ENCODE peak calls at places on chromosomes 1 and 21, in ten cellular contexts. N is uterus; Y is IMR-90; D is heart right ventricle; B is SJCRH30; V is sigmoid colon; M is left lung; H is tibial artery; W is CD8-positive, alpha-beta T cell; A is endothelial cell of umbilical vein. O is an unnamed sample. For H3K4me1, the result is how much of the 10 kb centered on the place peaks cover.

GRCh38 chr1:184110253-184111204 is 59.0 kb downstream of the TSEN15 start:
- DNase-seq in N (no peak), D (no peak), A (no peak), B (no peak), M (no peak), H (no peak), Y (no peak), W (no peak), V (no peak), O (no peak)

GRCh38 chr1:111605553-111605952 is 14.0 kb upstream of the RAP1A start:
- DNase-seq in N (no peak), B (no peak), V (peak), A (no peak), M (no peak), H (peak), W (no peak), Y (peak), D (no peak), O (peak)

GRCh38 chr1:68049941-68050878 is at the start of gene DIRAS3:
- DNase-seq in Y (peak), H (no peak), N (peak), V (no peak), A (peak), B (no peak), W (no peak), M (peak), D (peak), O (peak)

GRCh38 chr1:116765962-116766361 is 11.7 kb downstream of the CD2 start:
- DNase-seq in D (no peak), N (no peak), Y (no peak), H (no peak), A (no peak), M (no peak), B (no peak), V (no peak), W (no peak), O (no peak)

GRCh38 chr1:219900201-219900600 is 28.2 kb downstream of the SLC30A10 start:
- DNase-seq in W (no peak), N (no peak), M (no peak), B (peak), A (peak), Y (no peak), D (no peak), H (no peak), V (no peak), O (no peak)

GRCh38 chr1:29394521-29394921 is 158.2 kb downstream of the PTPRU start:
- DNase-seq in N (no peak), H (no peak), Y (no peak), M (no peak), A (no peak), V (no peak), B (no peak), D (no peak), W (peak), O (no peak)

GRCh38 chr1:41492341-41492848 is 7.9 kb upstream of the EDN2 start:
- DNase-seq in A (peak), W (no peak), V (no peak), M (peak), N (no peak), Y (no peak), H (no peak), D (no peak), B (peak), O (no peak)

GRCh38 chr1:155648207-155649147 is 38.5 kb downstream of the MSTO1 start:
- DNase-seq in N (no peak), M (no peak), B (peak), D (peak), H (no peak), W (no peak), A (peak), Y (peak), V (no peak), O (peak)

GRCh38 chr1:87404306-87404705 is 75.6 kb downstream of the LMO4 start:
- DNase-seq in V (no peak), N (no peak), M (no peak), Y (no peak), D (no peak), W (no peak), H (no peak), A (no peak), B (no peak), O (no peak)

GRCh38 chr1:230899845-230900251 is 31.5 kb upstream of the C1orf198 start:
- DNase-seq in A (no peak), B (no peak), W (no peak), Y (peak), M (no peak), N (no peak), D (no peak), V (no peak), H (no peak), O (no peak)

GRCh38 chr1:230898748-230899147 is 30.4 kb upstream of the C1orf198 start:
- DNase-seq in Y (no peak), A (no peak), B (no peak), M (no peak), D (no peak), H (no peak), W (no peak), V (no peak), N (no peak), O (no peak)

GRCh38 chr1:230900984-230901383 is 32.7 kb upstream of the C1orf198 start:
- DNase-seq in D (no peak), Y (no peak), W (no peak), M (peak), V (no peak), H (no peak), B (no peak), N (no peak), A (no peak), O (no peak)

GRCh38 chr1:230902349-230902923 is 34.1 kb upstream of the C1orf198 start:
- DNase-seq in B (no peak), N (no peak), M (peak), V (no peak), W (no peak), A (no peak), Y (no peak), D (no peak), H (no peak), O (no peak)

DNA sequence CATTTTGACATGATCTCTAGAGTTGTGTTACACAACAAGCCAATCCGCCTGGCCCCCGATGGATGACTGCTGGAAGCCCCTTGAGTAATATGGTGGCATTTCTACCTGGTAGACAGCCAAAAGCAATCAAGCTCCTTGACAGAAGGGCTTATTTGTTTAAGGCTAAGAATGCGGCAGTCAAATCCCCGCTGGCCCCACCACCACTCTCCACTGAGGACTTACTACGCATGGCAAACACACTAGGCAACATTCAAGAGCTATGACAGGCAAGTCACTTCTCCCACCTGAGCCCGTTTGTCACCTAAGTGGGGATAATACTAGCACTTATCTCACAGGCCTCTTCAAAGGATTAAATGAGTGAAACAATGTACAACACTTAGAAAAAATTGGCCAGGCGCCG is 33.4 kb upstream of the C1orf198 start:
- DNase-seq in A (no peak), W (no peak), M (peak), N (no peak), B (no peak), D (no peak), V (no peak), Y (no peak), H (no peak), O (no peak)
- H3K27ac ChIP-seq in A (no peak), W (no peak), M (peak), N (no peak), B (no peak), D (no peak), V (no peak), Y (no peak), H (peak), O (no peak)

GRCh38 chr21:46636550-46637289 is 1.2 kb downstream of the PRMT2 start:
- DNase-seq in W (no peak), B (no peak), D (no peak), H (no peak), N (no peak), Y (no peak), V (no peak), M (no peak), A (peak), O (no peak)

GRCh38 chr21:46634427-46634826 is 1.0 kb upstream of the PRMT2 start:
- DNase-seq in B (peak), A (no peak), V (no peak), W (no peak), Y (no peak), N (no peak), H (no peak), D (no peak), M (no peak), O (no peak)

GRCh38 chr21:46635324-46636180 is at the start of gene PRMT2:
- DNase-seq in V (peak), W (peak), N (peak), B (peak), D (peak), A (peak), M (peak), H (peak), Y (peak), O (peak)

GRCh38 chr21:46634966-46635323 is 529 bp upstream of the PRMT2 start:
- DNase-seq in H (no peak), M (no peak), V (peak), Y (peak), W (no peak), A (peak), B (peak), N (no peak), D (peak), O (no peak)

DNA sequence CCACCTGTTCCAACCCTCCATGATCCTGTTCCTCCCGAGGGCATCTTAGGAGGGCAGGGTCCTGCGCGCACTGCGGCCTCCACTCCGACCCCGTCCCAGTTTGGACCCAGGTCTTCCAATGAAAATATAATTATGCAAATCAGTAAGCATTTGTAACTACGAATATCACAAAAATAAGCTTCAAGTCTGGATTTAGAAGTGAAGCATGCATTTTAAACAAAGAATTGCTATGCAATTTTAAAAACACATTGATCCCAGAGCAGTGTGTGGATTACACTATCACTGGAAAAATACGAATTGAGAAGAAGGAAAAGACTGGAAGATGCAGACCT is 673 bp downstream of the PRMT2 start:
- DNase-seq in A (no peak), D (no peak), V (no peak), H (no peak), W (no peak), M (no peak), Y (no peak), N (no peak), B (no peak), O (no peak)
- H3K4me1 ChIP-seq in A (under half), D (half or more), V (half or more), H (under half), W (half or more), M (under half), Y (under half), N (under half), B (under half), O (under half)

GRCh38 chr1:165884009-165884689 is 56.7 kb downstream of the UCK2 start:
- DNase-seq in D (no peak), Y (no peak), V (no peak), B (no peak), W (no peak), N (no peak), H (no peak), M (no peak), A (peak), O (no peak)

GRCh38 chr1:165885305-165885694 is 57.9 kb downstream of the UCK2 start:
- DNase-seq in D (no peak), M (no peak), A (no peak), H (no peak), Y (no peak), N (no peak), W (no peak), V (no peak), B (peak), O (no peak)

GRCh38 chr1:165883056-165883455 is 55.6 kb downstream of the UCK2 start:
- DNase-seq in W (no peak), N (no peak), B (no peak), A (no peak), D (no peak), V (no peak), M (no peak), H (no peak), Y (no peak), O (no peak)

GRCh38 chr1:165886193-165886592 is 58.8 kb downstream of the UCK2 start:
- DNase-seq in A (no peak), M (no peak), H (no peak), N (no peak), Y (no peak), B (no peak), V (no peak), W (no peak), D (no peak), O (no peak)

GRCh38 chr1:165884690-165885304 is 57.4 kb downstream of the UCK2 start:
- DNase-seq in W (no peak), A (peak), M (no peak), H (no peak), V (no peak), B (peak), D (no peak), N (no peak), Y (no peak), O (no peak)
- H3K4me3 ChIP-seq in W (no peak), A (no peak), M (no peak), H (no peak), V (no peak), B (no peak), D (no peak), N (no peak), Y (no peak), O (no peak)

GRCh38 chr1:210455840-210456603 is 127.3 kb downstream of the HHAT start:
- DNase-seq in Y (no peak), M (no peak), N (no peak), W (no peak), H (no peak), B (no peak), D (no peak), A (no peak), V (no peak), O (no peak)
- H3K27ac ChIP-seq in Y (no peak), M (no peak), N (no peak), W (no peak), H (no peak), B (no peak), D (no peak), A (no peak), V (no peak), O (no peak)

GRCh38 chr1:48466594-48466993 is 5.4 kb downstream of the SPATA6 start:
- DNase-seq in N (no peak), H (no peak), D (no peak), Y (no peak), W (no peak), A (no peak), B (no peak), V (no peak), M (no peak), O (no peak)

GRCh38 chr1:48462716-48463285 is 9.2 kb downstream of the SPATA6 start:
- DNase-seq in M (no peak), W (no peak), B (no peak), Y (no peak), A (no peak), V (no peak), D (no peak), N (no peak), H (no peak), O (no peak)
- H3K4me1 ChIP-seq in M (under half), W (under half), B (under half), Y (under half), A (under half), V (under half), D (under half), N (under half), H (under half), O (under half)

DNA sequence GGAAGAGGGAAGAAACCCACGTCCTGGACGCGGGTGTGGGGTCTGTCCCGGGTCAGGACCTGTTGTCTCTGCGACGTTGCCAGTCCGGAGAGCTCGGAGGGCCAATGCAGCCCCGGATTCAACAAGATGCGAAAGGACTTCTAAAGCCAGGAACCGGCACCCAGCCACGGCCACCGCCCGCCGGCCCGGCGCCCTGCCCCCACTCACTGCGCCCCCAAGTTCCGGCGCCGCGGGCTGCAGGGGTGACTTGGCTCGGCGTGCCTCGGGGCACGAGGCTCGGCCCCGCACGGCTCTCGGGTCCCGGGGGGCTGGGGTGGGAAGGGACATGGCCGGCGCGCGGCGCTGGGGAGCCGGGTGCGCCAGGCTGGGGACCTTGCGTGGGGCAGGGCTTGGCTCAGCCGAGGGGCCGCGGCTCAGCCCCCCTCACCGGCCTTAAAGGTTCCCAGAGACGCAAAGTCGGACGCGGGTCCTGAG is 51.8 kb upstream of the H6PD start:
- DNase-seq in A (no peak), B (no peak), V (no peak), D (no peak), Y (no peak), N (no peak), H (no peak), M (peak), W (no peak), O (no peak)
- H3K4me3 ChIP-seq in A (peak), B (no peak), V (peak), D (peak), Y (peak), N (peak), H (peak), M (peak), W (no peak), O (peak)

GRCh38 chr1:25169610-25170009 is 62.7 kb downstream of the SYF2 start:
- DNase-seq in B (no peak), N (no peak), A (no peak), Y (no peak), M (no peak), W (no peak), V (no peak), D (no peak), H (no peak), O (no peak)

GRCh38 chr1:25168193-25169071 is 63.9 kb downstream of the SYF2 start:
- DNase-seq in M (no peak), H (no peak), Y (no peak), B (no peak), D (no peak), V (no peak), A (no peak), W (no peak), N (no peak), O (no peak)

GRCh38 chr1:25169168-25169567 is 63.1 kb downstream of the SYF2 start:
- DNase-seq in H (no peak), B (no peak), N (no peak), A (no peak), D (no peak), M (no peak), W (no peak), V (no peak), Y (no peak), O (no peak)

GRCh38 chr1:25166847-25167246 is 65.5 kb downstream of the SYF2 start:
- DNase-seq in A (no peak), D (no peak), B (no peak), W (no peak), V (no peak), Y (no peak), H (no peak), M (no peak), N (no peak), O (no peak)

GRCh38 chr1:25167269-25168192 is 64.8 kb downstream of the SYF2 start:
- DNase-seq in M (no peak), H (no peak), W (no peak), A (no peak), Y (no peak), N (no peak), B (peak), V (no peak), D (no peak), O (no peak)
- H3K27ac ChIP-seq in M (no peak), H (no peak), W (no peak), A (no peak), Y (no peak), N (no peak), B (no peak), V (no peak), D (no peak), O (no peak)

GRCh38 chr1:54575161-54575560 is 27.1 kb downstream of the ACOT11 start:
- DNase-seq in H (no peak), B (no peak), D (peak), Y (no peak), M (no peak), A (no peak), W (no peak), V (peak), N (no peak), O (peak)

GRCh38 chr1:54574158-54574778 is 26.2 kb downstream of the ACOT11 start:
- DNase-seq in Y (no peak), D (no peak), A (no peak), M (peak), V (peak), N (no peak), B (no peak), H (no peak), W (no peak), O (peak)

GRCh38 chr1:54575605-54576004 is 27.6 kb downstream of the ACOT11 start:
- DNase-seq in B (no peak), M (peak), A (no peak), D (no peak), Y (no peak), H (no peak), N (no peak), V (peak), W (no peak), O (no peak)

GRCh38 chr1:54579337-54579781 is 31.3 kb downstream of the ACOT11 start:
- DNase-seq in Y (no peak), A (no peak), H (no peak), D (no peak), W (no peak), N (no peak), B (peak), M (peak), V (peak), O (peak)

DNA sequence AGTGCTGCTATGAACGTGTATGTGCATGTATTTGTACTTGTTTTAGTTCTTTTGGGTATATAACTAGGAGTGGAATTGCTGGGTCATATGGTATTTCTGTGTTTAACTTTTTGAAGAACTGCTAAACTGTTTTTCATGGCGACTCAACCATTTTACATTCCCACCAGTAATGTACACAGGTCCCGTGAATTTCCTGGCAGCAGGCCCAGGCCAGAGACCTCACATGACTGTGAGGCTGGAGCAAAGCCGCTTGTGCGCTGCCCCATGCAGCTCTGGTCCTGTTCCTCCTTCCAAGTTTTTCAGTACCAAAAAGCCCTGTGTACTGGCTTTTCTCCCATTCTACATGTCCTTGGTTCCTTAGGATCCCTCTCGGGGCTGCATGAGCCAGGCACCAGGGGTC is 29.6 kb downstream of the ACOT11 start:
- DNase-seq in A (peak), W (no peak), Y (peak), H (peak), N (peak), D (peak), B (peak), V (peak), M (peak), O (peak)
- H3K4me1 ChIP-seq in A (under half), W (under half), Y (under half), H (half or more), N (under half), D (under half), B (under half), V (half or more), M (under half), O (under half)

GRCh38 chr1:37650721-37651120 is 16.0 kb upstream of the RSPO1 start:
- DNase-seq in N (no peak), D (no peak), Y (no peak), H (no peak), M (no peak), W (no peak), A (no peak), V (no peak), B (no peak), O (no peak)
- H3K4me3 ChIP-seq in N (no peak), D (no peak), Y (no peak), H (no peak), M (no peak), W (no peak), A (no peak), V (no peak), B (no peak), O (no peak)

GRCh38 chr1:193540511-193540910 is 354.1 kb upstream of the B3GALT2 start:
- DNase-seq in A (no peak), N (no peak), D (no peak), M (no peak), H (no peak), Y (no peak), V (no peak), B (no peak), W (no peak), O (no peak)
- H3K27ac ChIP-seq in A (no peak), N (no peak), D (no peak), M (no peak), H (no peak), Y (no peak), V (no peak), B (no peak), W (no peak), O (no peak)